ENCODE peak calls at places on chromosomes 4 and X, in five cellular contexts. M, E, L, V and K are unnamed samples.

GRCh38 chrX:20265726-20266681 is 705 bp downstream of the RPS6KA3 start:
- DNase-seq in M (peak), E (peak), L (peak), V (peak), K (no peak)

GRCh38 chr4:151530230-151530629 is 121.3 kb downstream of the FHIP1A start:
- DNase-seq in M (no peak), E (no peak), L (no peak), V (no peak), K (no peak)

GRCh38 chr4:27046851-27047250 is 186.2 kb downstream of the STIM2 start:
- DNase-seq in M (no peak), E (no peak), L (no peak), V (no peak), K (no peak)

GRCh38 chr4:114603455-114603854 is 4.8 kb downstream of the UGT8 start:
- DNase-seq in M (no peak), E (no peak), L (no peak), V (no peak), K (no peak)

GRCh38 chr4:83234902-83235644 is 49.5 kb downstream of the COQ2 start:
- DNase-seq in M (no peak), E (no peak), L (no peak), V (no peak), K (no peak)

GRCh38 chr4:103786014-103786413 is 66.2 kb upstream of the TACR3 start:
- DNase-seq in M (no peak), E (no peak), L (peak), V (no peak), K (no peak)

GRCh38 chr4:143354990-143355389 is 18.3 kb downstream of the GAB1 start:
- DNase-seq in M (no peak), E (no peak), L (no peak), V (no peak), K (no peak)

GRCh38 chr4:165464813-165465381 is 86.1 kb downstream of the CPE start:
- DNase-seq in M (no peak), E (no peak), L (peak), V (no peak), K (no peak)

GRCh38 chr4:106329027-106329618 is 12.8 kb downstream of the AIMP1 start:
- DNase-seq in M (no peak), E (no peak), L (peak), V (no peak), K (no peak)

DNA sequence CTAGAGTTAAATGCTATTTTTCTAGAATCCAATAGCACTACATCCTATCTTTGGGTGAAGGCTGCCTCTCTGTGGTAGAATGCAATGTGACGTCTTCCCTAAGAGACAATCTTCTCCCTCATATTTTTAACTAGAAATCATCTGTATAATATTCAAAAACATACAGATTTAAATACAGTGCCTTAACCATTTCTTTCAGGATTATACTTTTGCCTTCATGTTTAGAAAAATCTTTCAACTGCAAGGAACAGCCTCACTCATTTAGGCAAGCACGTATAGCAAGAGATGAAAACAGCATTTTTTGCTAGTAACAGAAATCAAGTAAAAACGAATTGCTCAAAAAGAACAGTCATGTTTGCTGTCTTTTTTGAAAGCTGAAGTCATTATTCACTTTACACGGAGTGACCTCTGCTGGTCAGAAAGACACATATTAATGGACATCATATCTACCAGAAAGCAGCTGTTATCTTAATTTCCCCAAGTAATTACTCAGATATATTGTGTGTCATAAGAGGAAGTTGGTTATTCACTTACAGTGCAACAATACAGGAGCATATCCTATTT is 422.3 kb downstream of the STPG2 start:
- DNase-seq in M (no peak), E (no peak), L (no peak), V (no peak), K (no peak)
- TF ChIP-seq CTCF in M (no peak), E (no peak), L (peak), V (no peak), K (peak)

GRCh38 chr4:25060586-25061340 is 30.0 kb upstream of the LGI2 start:
- DNase-seq in M (no peak), E (no peak), L (no peak), V (peak), K (no peak)
- TF ChIP-seq CTCF in M (no peak), E (no peak), L (no peak), V (peak), K (no peak)

DNA sequence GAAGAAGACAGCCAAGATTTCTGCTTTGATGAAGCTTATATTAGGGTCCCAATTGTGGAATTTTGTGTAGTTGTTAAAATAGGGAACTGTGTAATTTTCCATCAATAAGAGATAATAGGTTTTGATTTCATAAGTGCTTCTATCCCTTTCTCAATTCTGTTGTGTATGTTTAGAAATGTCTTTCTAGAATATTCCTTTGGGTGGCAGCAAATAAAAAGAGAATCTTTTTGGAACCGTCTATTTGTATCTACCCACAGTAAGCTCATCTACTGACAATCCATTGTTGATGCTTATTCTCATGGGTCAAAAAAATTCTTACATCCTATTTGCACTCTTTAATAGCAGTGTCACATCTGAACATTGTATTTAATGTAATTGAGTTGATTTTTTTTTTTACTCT is 61.7 kb downstream of the TMA16 start:
- DNase-seq in M (no peak), E (no peak), L (no peak), V (no peak), K (no peak)
- TF ChIP-seq CTCF in M (peak), E (no peak), L (peak), V (no peak), K (peak)

DNA sequence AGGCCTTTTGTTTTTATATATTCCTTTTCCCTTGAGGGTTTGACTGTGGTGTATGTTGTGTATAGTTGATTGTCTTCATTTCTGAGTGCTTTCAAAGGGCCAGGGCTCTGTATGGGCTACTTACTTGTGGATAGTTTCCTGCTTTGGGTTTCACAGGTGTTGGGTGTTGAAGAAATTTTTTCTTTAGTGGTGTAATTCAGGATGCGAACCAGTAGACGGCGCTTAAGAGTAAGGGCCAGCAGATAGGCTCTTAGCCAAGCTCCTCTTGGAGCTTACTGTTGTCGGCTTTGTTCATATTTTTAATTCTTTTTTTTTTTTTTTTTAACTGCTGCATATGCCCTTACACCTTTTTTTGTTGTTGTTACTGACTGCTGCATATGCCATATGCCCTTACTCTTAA is 276.3 kb upstream of the GALNT7 start:
- DNase-seq in M (no peak), E (no peak), L (no peak), V (no peak), K (no peak)
- TF ChIP-seq CTCF in M (peak), E (no peak), L (no peak), V (no peak), K (peak)

GRCh38 chr4:108156391-108156790 is 12.3 kb downstream of the LEF1 start:
- DNase-seq in M (no peak), E (no peak), L (no peak), V (no peak), K (no peak)

GRCh38 chr4:108152980-108153379 is 15.8 kb downstream of the LEF1 start:
- DNase-seq in M (no peak), E (no peak), L (no peak), V (no peak), K (no peak)

GRCh38 chr4:108157655-108158054 is 11.1 kb downstream of the LEF1 start:
- DNase-seq in M (no peak), E (no peak), L (no peak), V (no peak), K (no peak)

GRCh38 chr4:108159845-108160244 is 8.9 kb downstream of the LEF1 start:
- DNase-seq in M (no peak), E (no peak), L (no peak), V (no peak), K (no peak)

DNA sequence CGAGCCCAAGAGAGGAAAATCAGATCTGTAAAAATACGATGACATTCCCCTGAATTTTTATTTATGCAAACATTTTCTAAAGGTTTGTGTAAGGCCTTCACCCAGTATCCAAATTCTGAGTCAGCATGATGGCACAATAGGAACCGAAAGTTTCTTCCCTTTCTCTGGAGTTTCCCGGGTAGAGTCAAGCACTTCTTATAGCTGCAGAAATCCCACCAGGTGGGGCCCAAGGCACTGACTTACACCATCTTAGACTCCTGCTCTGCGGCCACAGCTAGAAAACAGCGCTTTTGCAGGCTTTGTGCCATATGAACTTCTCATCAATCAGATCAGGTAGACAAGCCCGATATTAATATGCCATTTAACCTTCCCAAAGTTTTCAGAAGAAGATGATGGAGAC is 13.4 kb downstream of the LEF1 start:
- DNase-seq in M (no peak), E (no peak), L (no peak), V (no peak), K (no peak)
- TF ChIP-seq CTCF in M (no peak), E (no peak), L (no peak), V (no peak), K (peak)

GRCh38 chr4:658031-658667 is 15.9 kb downstream of the ATP5ME start:
- DNase-seq in M (no peak), E (no peak), L (no peak), V (no peak), K (peak)
- TF ChIP-seq CTCF in M (no peak), E (no peak), L (no peak), V (no peak), K (no peak)

GRCh38 chr4:130257271-130257670 is 1161.3 kb downstream of the C4orf33 start:
- DNase-seq in M (no peak), E (no peak), L (no peak), V (no peak), K (no peak)
- TF ChIP-seq CTCF in M (no peak), E (no peak), L (no peak), V (no peak), K (peak)

DNA sequence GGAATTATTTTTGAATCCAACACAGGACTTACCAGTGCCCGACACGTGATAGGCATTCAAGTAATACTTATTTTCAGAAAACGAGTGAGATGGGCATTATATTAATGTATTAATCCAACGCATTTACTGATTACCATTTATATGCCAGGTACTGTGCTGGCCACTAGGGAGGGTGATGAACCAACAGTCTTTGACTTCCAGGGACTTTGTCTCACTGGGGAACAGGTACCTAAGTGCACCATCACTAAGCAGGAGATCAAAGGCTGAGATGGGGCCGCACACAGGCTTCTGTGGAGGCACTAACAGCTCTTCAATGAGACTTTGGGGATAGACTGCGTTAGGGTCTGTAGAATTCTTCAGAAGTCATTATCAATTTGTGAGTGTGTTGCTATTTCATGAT is 5.7 kb upstream of the TADA2B start:
- DNase-seq in M (no peak), E (no peak), L (no peak), V (no peak), K (no peak)
- TF ChIP-seq CTCF in M (no peak), E (no peak), L (no peak), V (no peak), K (peak)